ENCODE peak calls at places on chromosomes 16 and 17, in six cellular contexts. J is neuronal stem cell; D is kidney; B is Peyer's patch; A is CD4-positive, alpha-beta T cell; N is ovary. R is an unnamed sample.
A peak's percentile ranks its signal among the peaks of the same experiment; 100 is the strongest.

GRCh38 chr17:76076765-76077581 is 2.0 kb upstream of the ZACN start:
- DNase-seq in J (no peak), D (peak; percentile 67), B (no peak), A (peak; percentile 17), N (no peak), R (no peak)

GRCh38 chr17:82884923-82885322 is 45.1 kb upstream of the ZNF750 start:
- DNase-seq in J (no peak), D (peak; percentile 66), B (no peak), A (no peak), N (no peak), R (no peak)

GRCh38 chr17:80124351-80124981 is 22.5 kb downstream of the EIF4A3 start:
- DNase-seq in J (peak; percentile 36), D (no peak), B (no peak), A (no peak), N (no peak), R (no peak)

GRCh38 chr17:42163113-42163512 is 8.3 kb upstream of the RAB5C start:
- DNase-seq in J (no peak), D (no peak), B (no peak), A (no peak), N (no peak), R (no peak)

GRCh38 chr16:80816372-80816771 is 12.0 kb upstream of the CDYL2 start:
- DNase-seq in J (no peak), D (no peak), B (no peak), A (no peak), N (no peak), R (no peak)

GRCh38 chr16:89491238-89491869 is 993 bp upstream of the ANKRD11 start:
- DNase-seq in J (peak; percentile 31), D (no peak), B (no peak), A (no peak), N (no peak), R (no peak)

GRCh38 chr17:79923974-79924638 is 84.9 kb upstream of the CBX4 start:
- DNase-seq in J (peak; percentile 73), D (peak; percentile 63), B (peak; percentile 88), A (peak; percentile 11), N (no peak), R (peak; percentile 61)

GRCh38 chr16:75761111-75761510 is 34.8 kb upstream of the CPHXL start:
- DNase-seq in J (no peak), D (no peak), B (no peak), A (no peak), N (no peak), R (no peak)

GRCh38 chr16:17887963-17888362 is 417.2 kb upstream of the XYLT1 start:
- DNase-seq in J (no peak), D (no peak), B (no peak), A (no peak), N (no peak), R (no peak)

GRCh38 chr16:67884684-67885083 is at the start of gene NRN1L:
- DNase-seq in J (peak; percentile 75), D (peak; percentile 96), B (peak; percentile 75), A (no peak), N (peak; percentile 96), R (peak; percentile 93)

GRCh38 chr17:45848868-45849535 is 4.3 kb downstream of the SPPL2C start:
- DNase-seq in J (no peak), D (no peak), B (peak; percentile 27), A (no peak), N (no peak), R (peak; percentile 85)

GRCh38 chr17:59010026-59010425 is 96.7 kb downstream of the TRIM37 start:
- DNase-seq in J (no peak), D (no peak), B (no peak), A (no peak), N (no peak), R (no peak)

GRCh38 chr17:43350888-43351361 is 47.9 kb upstream of the ARL4D start:
- DNase-seq in J (no peak), D (no peak), B (no peak), A (no peak), N (no peak), R (no peak)

GRCh38 chr16:80899804-80900592 is 95.6 kb upstream of the CDYL2 start:
- DNase-seq in J (no peak), D (peak; percentile 93), B (peak; percentile 59), A (no peak), N (no peak), R (peak; percentile 23)

GRCh38 chr17:81651692-81652091 is 4.7 kb downstream of the PDE6G start:
- DNase-seq in J (no peak), D (no peak), B (no peak), A (no peak), N (no peak), R (no peak)

GRCh38 chr16:46882940-46883307 is 1.2 kb upstream of the GPT2 start:
- DNase-seq in J (no peak), D (no peak), B (no peak), A (no peak), N (no peak), R (no peak)

GRCh38 chr17:75433223-75433622 is 23.2 kb upstream of the TMEM94 start:
- DNase-seq in J (no peak), D (no peak), B (no peak), A (no peak), N (no peak), R (no peak)

GRCh38 chr17:17496189-17497064 is at the start of gene RASD1:
- DNase-seq in J (peak; percentile 85), D (peak; percentile 98), B (peak; percentile 94), A (peak; percentile 64), N (peak; percentile 88), R (peak; percentile 93)

GRCh38 chr16:16008666-16009065 is 59.2 kb downstream of the ABCC1 start:
- DNase-seq in J (no peak), D (no peak), B (no peak), A (no peak), N (no peak), R (no peak)

GRCh38 chr16:16007743-16008111 is 58.3 kb downstream of the ABCC1 start:
- DNase-seq in J (no peak), D (no peak), B (no peak), A (no peak), N (no peak), R (no peak)

GRCh38 chr16:16006650-16007049 is 57.2 kb downstream of the ABCC1 start:
- DNase-seq in J (no peak), D (no peak), B (no peak), A (no peak), N (no peak), R (no peak)

GRCh38 chr16:16010194-16010593 is 60.8 kb downstream of the ABCC1 start:
- DNase-seq in J (no peak), D (peak; percentile 6), B (no peak), A (no peak), N (no peak), R (no peak)

GRCh38 chr16:16009396-16009795 is 60.0 kb downstream of the ABCC1 start:
- DNase-seq in J (no peak), D (peak; percentile 74), B (no peak), A (no peak), N (no peak), R (no peak)
- H3K27ac ChIP-seq in J (no peak overlapping the region), D (no peak overlapping the region), B (no peak overlapping the region), A (no peak overlapping the region), N (no peak overlapping the region), R (no peak overlapping the region)

DNA sequence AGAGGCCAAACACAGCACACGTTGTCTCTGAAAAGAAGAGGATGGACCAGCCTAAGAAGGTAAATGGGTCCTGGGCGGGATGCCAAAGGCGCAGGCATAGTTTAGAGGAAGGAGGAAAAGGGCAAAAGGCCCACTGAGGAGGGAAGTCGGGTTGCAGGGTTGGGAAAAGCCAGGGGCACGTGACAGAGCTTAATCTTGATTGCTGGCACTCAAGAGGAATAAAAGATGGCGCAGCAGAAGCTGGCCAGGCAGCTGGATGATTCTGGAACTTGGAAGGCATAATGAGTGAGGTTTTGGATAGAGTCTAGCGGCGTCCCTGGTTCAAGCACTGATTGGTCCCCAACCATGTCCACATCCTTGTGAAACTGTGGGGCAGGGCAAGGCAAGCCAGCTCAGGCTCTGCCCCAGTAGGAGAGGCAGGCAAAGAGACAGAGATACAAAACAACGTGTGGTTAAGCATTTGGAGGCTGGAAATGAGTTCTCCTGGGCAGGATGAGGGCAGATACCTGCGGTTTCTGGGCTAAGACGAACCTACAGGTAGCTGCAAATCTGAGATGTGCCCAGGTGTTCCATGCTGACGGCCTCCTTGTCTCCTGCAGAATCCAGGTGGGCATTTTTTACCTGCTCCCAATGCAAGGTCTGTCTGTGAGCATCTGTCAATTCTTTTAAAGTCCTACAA is 52.7 kb upstream of the CIBAR2 start:
- DNase-seq in J (no peak), D (peak; percentile 80), B (no peak), A (no peak), N (peak; percentile 62), R (no peak)
- H3K27ac ChIP-seq in J (no peak overlapping the region), D (no peak overlapping the region), B (peak overlapping the region; percentile 71), A (no peak overlapping the region), N (no peak overlapping the region), R (no peak overlapping the region)

GRCh38 chr16:27265982-27266381 is 2.6 kb downstream of the NSMCE1 start:
- DNase-seq in J (no peak), D (no peak), B (no peak), A (no peak), N (no peak), R (no peak)
- H3K27ac ChIP-seq in J (no peak overlapping the region), D (no peak overlapping the region), B (no peak overlapping the region), A (no peak overlapping the region), N (no peak overlapping the region), R (no peak overlapping the region)

DNA sequence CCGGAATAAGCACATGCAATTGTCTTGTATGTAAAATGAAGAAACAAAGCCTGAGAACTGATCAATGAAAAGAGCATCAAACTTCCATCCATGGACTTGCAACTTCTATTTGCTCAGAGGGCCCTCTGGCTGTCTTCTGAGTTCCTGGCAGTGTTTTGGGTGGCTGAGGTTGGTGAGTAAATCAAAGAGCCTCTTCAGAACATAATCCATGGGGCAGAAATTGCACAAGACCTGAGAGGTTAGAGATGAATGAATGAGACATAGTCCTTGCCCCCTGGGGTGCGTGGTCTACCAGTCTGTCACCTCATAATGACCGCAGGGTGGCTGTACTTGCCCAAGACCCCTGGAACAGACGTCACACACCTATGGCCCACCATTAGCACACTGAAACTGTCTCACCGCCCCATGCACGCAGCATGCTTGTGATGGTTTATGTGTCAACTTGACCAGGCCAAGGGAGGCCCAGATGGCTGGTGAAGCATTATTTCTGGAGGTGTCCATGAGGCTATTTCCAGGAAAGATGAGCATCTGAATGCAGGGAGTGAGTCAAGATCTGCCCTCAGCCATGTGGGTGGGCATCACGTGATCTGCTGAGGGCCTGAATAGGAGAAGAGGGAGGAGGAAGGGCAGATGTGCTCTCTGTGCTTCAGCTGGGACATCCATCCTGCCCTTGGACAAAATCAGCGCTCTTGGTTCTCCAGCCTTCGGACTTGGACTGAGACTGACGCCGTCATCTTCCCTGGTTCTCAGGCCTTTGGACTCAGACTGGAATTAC is 8.3 kb downstream of the PIK3R6 start:
- DNase-seq in J (no peak), D (no peak), B (no peak), A (no peak), N (no peak), R (peak; percentile 69)
- H3K27ac ChIP-seq in J (no peak overlapping the region), D (no peak overlapping the region), B (peak overlapping the region; percentile 12), A (no peak overlapping the region), N (no peak overlapping the region), R (no peak overlapping the region)

DNA sequence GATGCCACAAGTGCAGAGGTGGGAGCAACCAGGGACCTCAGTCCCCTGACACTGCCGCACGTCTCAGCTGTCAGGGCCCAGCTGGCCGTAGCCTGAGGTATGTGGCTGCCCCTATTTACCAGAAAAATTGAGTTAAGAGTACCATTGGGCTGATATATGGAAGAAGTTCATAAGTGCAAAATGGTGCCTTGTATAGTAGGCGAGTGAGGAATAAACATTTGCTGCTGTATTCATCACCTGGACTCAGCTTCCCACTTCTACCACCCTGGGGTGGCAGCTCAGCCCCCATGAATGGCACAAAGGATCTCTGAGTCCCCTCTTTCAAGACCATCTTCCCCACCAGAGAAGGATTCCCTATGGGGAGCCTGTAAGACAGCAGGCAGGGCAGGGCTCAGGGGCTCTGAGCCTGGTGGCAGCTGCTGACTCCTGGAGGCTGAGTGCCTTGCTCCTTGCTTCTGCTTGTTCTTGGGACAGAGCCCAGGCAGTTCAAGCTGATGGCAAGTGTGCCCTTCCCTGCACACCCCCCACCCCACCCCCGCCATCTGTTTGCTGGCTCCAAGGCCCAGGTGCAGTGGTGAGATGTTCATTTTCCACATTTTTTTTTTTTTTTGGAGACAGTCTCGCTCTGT is 29.0 kb downstream of the TRPV2 start:
- DNase-seq in J (no peak), D (no peak), B (no peak), A (no peak), N (no peak), R (no peak)
- H3K27ac ChIP-seq in J (no peak overlapping the region), D (no peak overlapping the region), B (peak overlapping the region; percentile 32), A (no peak overlapping the region), N (peak overlapping the region; percentile 52), R (no peak overlapping the region)